ENCODE peak calls at places on chromosome 12, in ten cellular contexts. G is astrocyte; A is WERI-Rb-1; R is GM23338; D is neural crest cell; X is myocyte; O is Peyer's patch; S is HT1080; H is iris pigment epithelial cell; Q is activated CD4-positive, alpha-beta T cell treated with anti-CD3 and anti-CD28 coated beads, Interleukin-2, amount 50 U/mL, for 48 hours. K is an unnamed sample.

GRCh38 chr12:70213707-70214106 is 29.5 kb upstream of the CNOT2 start:
- DNase-seq in G (no peak), A (no peak), R (no peak), D (no peak), X (no peak), O (no peak), S (no peak), H (no peak), Q (no peak), K (no peak)

GRCh38 chr12:88255847-88256246 is 113.7 kb downstream of the TMTC3 start:
- DNase-seq in G (no peak), A (no peak), R (no peak), D (no peak), X (no peak), O (no peak), S (no peak), H (no peak), Q (no peak), K (no peak)

GRCh38 chr12:94074970-94075695 is 73.2 kb upstream of the PLXNC1 start:
- DNase-seq in G (peak), A (peak), R (peak), D (no peak), X (peak), O (no peak), S (peak), H (peak), Q (peak), K (no peak)

GRCh38 chr12:55847033-55847432 is 4.3 kb upstream of the MMP19 start:
- DNase-seq in G (peak), A (no peak), R (no peak), D (no peak), X (peak), O (no peak), S (peak), H (peak), Q (peak), K (no peak)

GRCh38 chr12:76029982-76030377 is 1.6 kb downstream of the PHLDA1 start:
- DNase-seq in G (no peak), A (no peak), R (peak), D (no peak), X (peak), O (no peak), S (peak), H (no peak), Q (no peak), K (no peak)

GRCh38 chr12:75579552-75579951 is 68.1 kb upstream of the KRR1 start:
- DNase-seq in G (no peak), A (no peak), R (no peak), D (no peak), X (no peak), O (no peak), S (no peak), H (no peak), Q (no peak), K (no peak)

GRCh38 chr12:121391619-121392324 is 8.1 kb upstream of the RNF34 start:
- DNase-seq in G (peak), A (no peak), R (no peak), D (no peak), X (peak), O (no peak), S (no peak), H (peak), Q (peak), K (no peak)

GRCh38 chr12:115984607-115985006 is 292.9 kb downstream of the MED13L start:
- DNase-seq in G (no peak), A (no peak), R (no peak), D (no peak), X (no peak), O (no peak), S (no peak), H (no peak), Q (no peak), K (no peak)

GRCh38 chr12:100656806-100657205 is 83.3 kb downstream of the GAS2L3 start:
- DNase-seq in G (no peak), A (no peak), R (no peak), D (no peak), X (no peak), O (no peak), S (no peak), H (no peak), Q (no peak), K (no peak)

GRCh38 chr12:85036241-85036707 is at the start of the genes LRRIQ1 and TSPAN19:
- DNase-seq in G (peak), A (peak), R (peak), D (peak), X (peak), O (peak), S (peak), H (peak), Q (peak), K (peak)